ENCODE peak calls at places on chromosomes 6 and 20, in eight cellular contexts. One of them, this sample, is unnamed.

GRCh38 chr6:722608-723007 is 29.7 kb upstream of the EXOC2 start:
- DNase-seq in IMR-90: peak; percentile 44
- DNase-seq in heart left ventricle: no peak
- DNase-seq in ovary: no peak
- DNase-seq in PC-3: no peak
- DNase-seq in left ventricle myocardium inferior: no peak
- DNase-seq in astrocyte: peak; percentile 69
- DNase-seq in CD8-positive, alpha-beta T cell: no peak
- DNase-seq in this sample: no peak

GRCh38 chr6:56604186-56604585 is 38.5 kb downstream of the DST start:
- DNase-seq in IMR-90: peak; percentile 22
- DNase-seq in heart left ventricle: no peak
- DNase-seq in ovary: no peak
- DNase-seq in PC-3: no peak
- DNase-seq in left ventricle myocardium inferior: no peak
- DNase-seq in astrocyte: no peak
- DNase-seq in CD8-positive, alpha-beta T cell: no peak
- DNase-seq in this sample: no peak

GRCh38 chr6:129683606-129684322 is 26.2 kb downstream of the ARHGAP18 start:
- DNase-seq in IMR-90: peak; percentile 100
- DNase-seq in heart left ventricle: peak; percentile 84
- DNase-seq in ovary: no peak
- DNase-seq in PC-3: peak; percentile 88
- DNase-seq in left ventricle myocardium inferior: peak; percentile 65
- DNase-seq in astrocyte: peak; percentile 100
- DNase-seq in CD8-positive, alpha-beta T cell: peak; percentile 13
- DNase-seq in this sample: peak; percentile 77

GRCh38 chr6:30647802-30648460 is 998 bp downstream of the C6orf136 start:
- DNase-seq in IMR-90: no peak
- DNase-seq in heart left ventricle: no peak
- DNase-seq in ovary: no peak
- DNase-seq in PC-3: no peak
- DNase-seq in left ventricle myocardium inferior: no peak
- DNase-seq in astrocyte: no peak
- DNase-seq in CD8-positive, alpha-beta T cell: no peak
- DNase-seq in this sample: no peak

GRCh38 chr20:8368680-8369079 is 236.6 kb downstream of the PLCB1 start:
- DNase-seq in IMR-90: no peak
- DNase-seq in heart left ventricle: no peak
- DNase-seq in ovary: no peak
- DNase-seq in PC-3: no peak
- DNase-seq in left ventricle myocardium inferior: no peak
- DNase-seq in astrocyte: no peak
- DNase-seq in CD8-positive, alpha-beta T cell: no peak
- DNase-seq in this sample: no peak

GRCh38 chr20:9999660-10000059 is 35.1 kb upstream of the ANKEF1 start:
- DNase-seq in IMR-90: no peak
- DNase-seq in heart left ventricle: peak; percentile 32
- DNase-seq in ovary: no peak
- DNase-seq in PC-3: no peak
- DNase-seq in left ventricle myocardium inferior: no peak
- DNase-seq in astrocyte: no peak
- DNase-seq in CD8-positive, alpha-beta T cell: no peak
- DNase-seq in this sample: no peak

GRCh38 chr20:45545754-45546453 is 1.3 kb downstream of the EPPIN start:
- DNase-seq in IMR-90: peak; percentile 37
- DNase-seq in heart left ventricle: no peak
- DNase-seq in ovary: no peak
- DNase-seq in PC-3: peak; percentile 67
- DNase-seq in left ventricle myocardium inferior: no peak
- DNase-seq in astrocyte: peak; percentile 2
- DNase-seq in CD8-positive, alpha-beta T cell: no peak
- DNase-seq in this sample: no peak

GRCh38 chr20:58645277-58645968 is 5.7 kb upstream of the STX16 start:
- DNase-seq in IMR-90: peak; percentile 56
- DNase-seq in heart left ventricle: no peak
- DNase-seq in ovary: no peak
- DNase-seq in PC-3: peak; percentile 99
- DNase-seq in left ventricle myocardium inferior: no peak
- DNase-seq in astrocyte: peak; percentile 90
- DNase-seq in CD8-positive, alpha-beta T cell: no peak
- DNase-seq in this sample: no peak

GRCh38 chr6:130577178-130577919 is 211.5 kb downstream of the TMEM200A start:
- DNase-seq in IMR-90: no peak
- DNase-seq in heart left ventricle: no peak
- DNase-seq in ovary: no peak
- DNase-seq in PC-3: no peak
- DNase-seq in left ventricle myocardium inferior: no peak
- DNase-seq in astrocyte: no peak
- DNase-seq in CD8-positive, alpha-beta T cell: no peak
- DNase-seq in this sample: peak; percentile 32

DNA sequence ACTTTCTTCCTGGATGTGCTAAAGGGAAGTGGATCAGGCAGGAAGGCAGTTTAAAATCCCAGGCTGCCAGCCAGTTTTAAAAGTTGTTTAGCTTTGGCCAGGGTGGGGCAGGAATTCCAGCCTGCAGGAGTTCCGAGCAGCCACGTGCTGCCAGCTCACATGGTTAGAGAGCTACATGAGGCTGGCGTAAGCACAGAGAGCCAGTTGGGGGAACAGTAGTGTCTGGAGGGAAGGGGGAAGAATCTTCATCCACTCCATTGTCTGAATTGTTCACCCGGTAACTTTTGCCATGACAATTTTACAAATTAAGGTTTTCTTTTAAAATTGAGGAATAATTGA is 12.0 kb downstream of the CDC25B start:
- DNase-seq in IMR-90: peak; percentile 92
- DNase-seq in heart left ventricle: peak; percentile 92
- DNase-seq in ovary: peak; percentile 86
- DNase-seq in PC-3: peak; percentile 98
- DNase-seq in left ventricle myocardium inferior: peak; percentile 80
- DNase-seq in astrocyte: peak; percentile 89
- DNase-seq in CD8-positive, alpha-beta T cell: no peak
- DNase-seq in this sample: no peak
- H3K27ac ChIP-seq in IMR-90: peak overlapping the region; percentile 96
- H3K27ac ChIP-seq in heart left ventricle: peak overlapping the region; percentile 95
- H3K27ac ChIP-seq in ovary: peak overlapping the region; percentile 92
- H3K27ac ChIP-seq in PC-3: peak overlapping the region; percentile 97
- H3K27ac ChIP-seq in left ventricle myocardium inferior: peak overlapping the region; percentile 97
- H3K27ac ChIP-seq in astrocyte: peak overlapping the region; percentile 79
- H3K27ac ChIP-seq in CD8-positive, alpha-beta T cell: no peak overlapping the region
- H3K27ac ChIP-seq in this sample: no peak overlapping the region

GRCh38 chr20:34669094-34669493 is 7.8 kb downstream of the PIGU start:
- DNase-seq in IMR-90: no peak
- DNase-seq in heart left ventricle: no peak
- DNase-seq in ovary: no peak
- DNase-seq in PC-3: no peak
- DNase-seq in left ventricle myocardium inferior: no peak
- DNase-seq in astrocyte: no peak
- DNase-seq in CD8-positive, alpha-beta T cell: no peak
- DNase-seq in this sample: no peak

GRCh38 chr20:34663213-34663943 is 13.5 kb downstream of the PIGU start:
- DNase-seq in IMR-90: peak; percentile 10
- DNase-seq in heart left ventricle: no peak
- DNase-seq in ovary: no peak
- DNase-seq in PC-3: no peak
- DNase-seq in left ventricle myocardium inferior: no peak
- DNase-seq in astrocyte: no peak
- DNase-seq in CD8-positive, alpha-beta T cell: no peak
- DNase-seq in this sample: no peak
- H3K4me1 ChIP-seq in IMR-90: peaks cover 2% of the 10 kb centered on the region
- H3K4me1 ChIP-seq in heart left ventricle: no peaks in the 10 kb centered on the region
- H3K4me1 ChIP-seq in ovary: no peaks in the 10 kb centered on the region
- H3K4me1 ChIP-seq in PC-3: peaks cover 11% of the 10 kb centered on the region
- H3K4me1 ChIP-seq in left ventricle myocardium inferior: no peaks in the 10 kb centered on the region
- H3K4me1 ChIP-seq in astrocyte: peaks cover 8% of the 10 kb centered on the region
- H3K4me1 ChIP-seq in CD8-positive, alpha-beta T cell: no peaks in the 10 kb centered on the region
- H3K4me1 ChIP-seq in this sample: no peaks in the 10 kb centered on the region

GRCh38 chr20:61840661-61841455 is 224.8 kb downstream of the TAF4 start:
- DNase-seq in IMR-90: no peak
- DNase-seq in heart left ventricle: no peak
- DNase-seq in ovary: no peak
- DNase-seq in PC-3: no peak
- DNase-seq in left ventricle myocardium inferior: no peak
- DNase-seq in astrocyte: no peak
- DNase-seq in CD8-positive, alpha-beta T cell: no peak
- DNase-seq in this sample: no peak

GRCh38 chr20:61839912-61840441 is 225.7 kb downstream of the TAF4 start:
- DNase-seq in IMR-90: no peak
- DNase-seq in heart left ventricle: peak; percentile 12
- DNase-seq in ovary: no peak
- DNase-seq in PC-3: no peak
- DNase-seq in left ventricle myocardium inferior: no peak
- DNase-seq in astrocyte: no peak
- DNase-seq in CD8-positive, alpha-beta T cell: no peak
- DNase-seq in this sample: no peak

GRCh38 chr20:61839223-61839911 is 226.3 kb downstream of the TAF4 start:
- DNase-seq in IMR-90: no peak
- DNase-seq in heart left ventricle: peak; percentile 0
- DNase-seq in ovary: no peak
- DNase-seq in PC-3: no peak
- DNase-seq in left ventricle myocardium inferior: no peak
- DNase-seq in astrocyte: no peak
- DNase-seq in CD8-positive, alpha-beta T cell: no peak
- DNase-seq in this sample: no peak

GRCh38 chr20:61842011-61842410 is 223.7 kb downstream of the TAF4 start:
- DNase-seq in IMR-90: no peak
- DNase-seq in heart left ventricle: no peak
- DNase-seq in ovary: no peak
- DNase-seq in PC-3: no peak
- DNase-seq in left ventricle myocardium inferior: no peak
- DNase-seq in astrocyte: no peak
- DNase-seq in CD8-positive, alpha-beta T cell: no peak
- DNase-seq in this sample: no peak

DNA sequence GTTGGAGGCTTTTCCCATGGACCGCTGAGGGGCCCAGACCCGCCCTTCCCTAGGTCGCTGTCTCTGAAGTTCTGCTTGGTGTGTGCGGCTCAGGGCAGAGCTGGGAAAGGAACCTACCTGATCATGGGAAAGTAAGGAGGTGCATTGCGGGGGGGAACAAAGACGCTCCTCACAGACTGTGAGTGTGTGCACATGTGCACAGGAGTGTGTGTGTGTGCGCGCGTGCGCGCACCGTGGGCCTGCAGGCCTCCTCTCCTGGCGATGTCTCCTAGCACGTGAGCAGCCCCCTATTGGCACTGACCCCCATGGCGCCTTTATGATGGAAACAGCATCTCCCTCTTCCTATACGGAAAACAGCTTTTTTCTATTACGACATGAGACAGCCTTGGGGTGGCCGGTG is 224.1 kb downstream of the TAF4 start:
- DNase-seq in IMR-90: no peak
- DNase-seq in heart left ventricle: peak; percentile 3
- DNase-seq in ovary: no peak
- DNase-seq in PC-3: no peak
- DNase-seq in left ventricle myocardium inferior: no peak
- DNase-seq in astrocyte: no peak
- DNase-seq in CD8-positive, alpha-beta T cell: no peak
- DNase-seq in this sample: no peak
- H3K4me3 ChIP-seq in IMR-90: no peak overlapping the region
- H3K4me3 ChIP-seq in heart left ventricle: no peak overlapping the region
- H3K4me3 ChIP-seq in ovary: no peak overlapping the region
- H3K4me3 ChIP-seq in PC-3: no peak overlapping the region
- H3K4me3 ChIP-seq in left ventricle myocardium inferior: no peak overlapping the region
- H3K4me3 ChIP-seq in astrocyte: no peak overlapping the region
- H3K4me3 ChIP-seq in CD8-positive, alpha-beta T cell: no peak overlapping the region
- H3K4me3 ChIP-seq in this sample: no peak overlapping the region

GRCh38 chr20:63706027-63706695 is 1.6 kb downstream of the ARFRP1 start:
- DNase-seq in IMR-90: no peak
- DNase-seq in heart left ventricle: no peak
- DNase-seq in ovary: no peak
- DNase-seq in PC-3: no peak
- DNase-seq in left ventricle myocardium inferior: no peak
- DNase-seq in astrocyte: no peak
- DNase-seq in CD8-positive, alpha-beta T cell: no peak
- DNase-seq in this sample: no peak
- H3K27ac ChIP-seq in IMR-90: peak overlapping the region; percentile 82
- H3K27ac ChIP-seq in heart left ventricle: peak overlapping the region; percentile 89
- H3K27ac ChIP-seq in ovary: no peak overlapping the region
- H3K27ac ChIP-seq in PC-3: no peak overlapping the region
- H3K27ac ChIP-seq in left ventricle myocardium inferior: peak overlapping the region; percentile 96
- H3K27ac ChIP-seq in astrocyte: peak overlapping the region; percentile 63
- H3K27ac ChIP-seq in CD8-positive, alpha-beta T cell: peak overlapping the region; percentile 51
- H3K27ac ChIP-seq in this sample: peak overlapping the region; percentile 70

GRCh38 chr20:50343490-50344179 is 153.0 kb downstream of the CEBPB start:
- DNase-seq in IMR-90: no peak
- DNase-seq in heart left ventricle: no peak
- DNase-seq in ovary: no peak
- DNase-seq in PC-3: no peak
- DNase-seq in left ventricle myocardium inferior: no peak
- DNase-seq in astrocyte: no peak
- DNase-seq in CD8-positive, alpha-beta T cell: no peak
- DNase-seq in this sample: no peak
- H3K4me1 ChIP-seq in IMR-90: peaks cover 23% of the 10 kb centered on the region
- H3K4me1 ChIP-seq in heart left ventricle: peaks cover 4% of the 10 kb centered on the region
- H3K4me1 ChIP-seq in ovary: peaks cover 8% of the 10 kb centered on the region
- H3K4me1 ChIP-seq in PC-3: peaks cover 9% of the 10 kb centered on the region
- H3K4me1 ChIP-seq in left ventricle myocardium inferior: peaks cover 30% of the 10 kb centered on the region
- H3K4me1 ChIP-seq in astrocyte: peaks cover 21% of the 10 kb centered on the region
- H3K4me1 ChIP-seq in CD8-positive, alpha-beta T cell: peaks cover 28% of the 10 kb centered on the region
- H3K4me1 ChIP-seq in this sample: peaks cover 20% of the 10 kb centered on the region

GRCh38 chr20:60930023-60930790 is 321.9 kb upstream of the CDH4 start:
- DNase-seq in IMR-90: no peak
- DNase-seq in heart left ventricle: no peak
- DNase-seq in ovary: no peak
- DNase-seq in PC-3: no peak
- DNase-seq in left ventricle myocardium inferior: no peak
- DNase-seq in astrocyte: no peak
- DNase-seq in CD8-positive, alpha-beta T cell: no peak
- DNase-seq in this sample: no peak

GRCh38 chr20:60931691-60932090 is 320.4 kb upstream of the CDH4 start:
- DNase-seq in IMR-90: no peak
- DNase-seq in heart left ventricle: no peak
- DNase-seq in ovary: no peak
- DNase-seq in PC-3: no peak
- DNase-seq in left ventricle myocardium inferior: no peak
- DNase-seq in astrocyte: no peak
- DNase-seq in CD8-positive, alpha-beta T cell: no peak
- DNase-seq in this sample: no peak

GRCh38 chr20:60926831-60927230 is 325.2 kb upstream of the CDH4 start:
- DNase-seq in IMR-90: no peak
- DNase-seq in heart left ventricle: no peak
- DNase-seq in ovary: no peak
- DNase-seq in PC-3: no peak
- DNase-seq in left ventricle myocardium inferior: no peak
- DNase-seq in astrocyte: no peak
- DNase-seq in CD8-positive, alpha-beta T cell: no peak
- DNase-seq in this sample: no peak

DNA sequence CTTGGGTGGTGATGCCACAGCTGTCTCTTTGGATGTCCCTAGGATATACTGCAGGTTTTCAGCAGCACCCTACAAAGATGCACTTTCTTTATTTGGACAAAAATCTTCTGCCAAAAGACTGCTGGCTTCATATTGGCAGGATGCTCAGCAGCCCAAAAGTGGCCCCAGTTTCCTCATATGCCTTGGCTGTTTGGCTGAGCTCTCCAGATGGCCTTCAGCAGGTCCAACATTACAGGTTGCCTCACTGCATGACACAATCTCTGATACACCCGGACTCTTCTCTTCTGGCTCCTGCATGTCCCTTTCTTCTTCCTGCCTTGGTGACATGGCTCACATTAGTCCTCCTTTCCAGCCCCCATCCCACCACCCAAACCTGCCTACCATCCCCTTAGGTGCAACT is 323.7 kb upstream of the CDH4 start:
- DNase-seq in IMR-90: no peak
- DNase-seq in heart left ventricle: no peak
- DNase-seq in ovary: no peak
- DNase-seq in PC-3: no peak
- DNase-seq in left ventricle myocardium inferior: no peak
- DNase-seq in astrocyte: no peak
- DNase-seq in CD8-positive, alpha-beta T cell: no peak
- DNase-seq in this sample: no peak
- H3K4me3 ChIP-seq in IMR-90: no peak overlapping the region
- H3K4me3 ChIP-seq in heart left ventricle: no peak overlapping the region
- H3K4me3 ChIP-seq in ovary: no peak overlapping the region
- H3K4me3 ChIP-seq in PC-3: no peak overlapping the region
- H3K4me3 ChIP-seq in left ventricle myocardium inferior: no peak overlapping the region
- H3K4me3 ChIP-seq in astrocyte: no peak overlapping the region
- H3K4me3 ChIP-seq in CD8-positive, alpha-beta T cell: no peak overlapping the region
- H3K4me3 ChIP-seq in this sample: no peak overlapping the region

This sample was measured in CD8-positive, alpha-beta memory T cell.